ENCODE peak calls at places on chromosome 5, in six cellular contexts. F is fibroblast of mammary gland; O is BE2C; S is WTC11; K is lower leg skin; W is CD4-positive, alpha-beta T cell. I is an unnamed sample.

GRCh38 chr5:53327811-53328331 is 152.6 kb upstream of the FST start:
- DNase-seq in K (no peak), O (no peak), S (no peak), F (no peak), W (no peak), I (no peak)

GRCh38 chr5:112419596-112420110 is 576 bp upstream of the EPB41L4A start:
- DNase-seq in S (peak), K (peak), O (peak), F (peak), W (no peak), I (no peak)

GRCh38 chr5:15731686-15732085 is 231.7 kb downstream of the FBXL7 start:
- DNase-seq in K (no peak), W (no peak), S (no peak), F (no peak), O (no peak), I (no peak)

GRCh38 chr5:6492934-6493333 is 44.3 kb downstream of the UBE2QL1 start:
- DNase-seq in K (no peak), F (no peak), S (no peak), W (no peak), O (no peak), I (no peak)

GRCh38 chr5:116273458-116274242 is 188.8 kb downstream of the COMMD10 start:
- DNase-seq in S (no peak), F (peak), O (no peak), K (no peak), W (no peak), I (no peak)

GRCh38 chr5:149996186-149996890 is 4.1 kb downstream of the TIGD6 start:
- DNase-seq in S (no peak), F (no peak), K (no peak), W (no peak), O (no peak), I (no peak)

GRCh38 chr5:17261075-17261474 is 43.6 kb downstream of the BASP1 start:
- DNase-seq in S (no peak), O (no peak), W (no peak), K (no peak), F (no peak), I (no peak)

GRCh38 chr5:73499187-73499586 is 945 bp downstream of the BTF3 start:
- DNase-seq in S (no peak), W (no peak), K (no peak), O (no peak), F (peak), I (no peak)

GRCh38 chr5:64690417-64691151 is at the start of gene SHISAL2B:
- DNase-seq in S (peak), O (peak), F (peak), K (no peak), W (no peak), I (no peak)

GRCh38 chr5:124729687-124730359 is 16.6 kb downstream of the ZNF608 start:
- DNase-seq in S (no peak), W (no peak), O (no peak), K (no peak), F (no peak), I (no peak)

GRCh38 chr5:163867738-163868137 is 362.3 kb downstream of the MAT2B start:
- DNase-seq in F (no peak), K (no peak), O (no peak), S (no peak), W (no peak), I (no peak)

GRCh38 chr5:142521706-142522105 is 164.2 kb downstream of the FGF1 start:
- DNase-seq in K (no peak), O (no peak), F (no peak), W (no peak), S (no peak), I (no peak)

GRCh38 chr5:14400611-14401010 is 181.0 kb upstream of the OTULINL start:
- DNase-seq in F (no peak), O (no peak), S (no peak), W (no peak), K (no peak), I (no peak)

GRCh38 chr5:101517795-101518194 is 614.7 kb upstream of the ST8SIA4 start:
- DNase-seq in F (no peak), O (no peak), K (no peak), S (no peak), W (no peak), I (no peak)

GRCh38 chr5:124661317-124662141 is 84.9 kb downstream of the ZNF608 start:
- DNase-seq in O (peak), K (no peak), F (peak), W (no peak), S (no peak), I (peak)

GRCh38 chr5:178067705-178068104 is 45.6 kb upstream of the N4BP3 start:
- DNase-seq in W (no peak), F (no peak), S (no peak), K (no peak), O (no peak), I (no peak)

GRCh38 chr5:9239071-9239470 is 306.8 kb downstream of the SEMA5A start:
- DNase-seq in W (no peak), S (no peak), F (peak), K (no peak), O (no peak), I (no peak)

GRCh38 chr5:91074615-91075014 is 308.5 kb downstream of the ARRDC3 start:
- DNase-seq in F (peak), W (no peak), O (no peak), K (no peak), S (no peak), I (peak)

GRCh38 chr5:151213803-151214613 is 9.9 kb downstream of the CCDC69 start:
- DNase-seq in F (peak), W (peak), O (no peak), S (peak), K (peak), I (no peak)

GRCh38 chr5:80181618-80182211 is 74.1 kb downstream of the SERINC5 start:
- DNase-seq in F (peak), W (no peak), S (no peak), O (no peak), K (peak), I (no peak)

GRCh38 chr5:16234598-16234997 is 55.0 kb upstream of the MARCHF11 start:
- DNase-seq in F (no peak), K (no peak), S (no peak), O (peak), W (no peak), I (no peak)

GRCh38 chr5:146188358-146188757 is 5.9 kb upstream of the LARS1 start:
- DNase-seq in F (peak), W (no peak), K (no peak), S (no peak), O (no peak), I (no peak)

GRCh38 chr5:102813740-102814139 is 58.6 kb downstream of the PAM start:
- DNase-seq in W (no peak), O (no peak), S (no peak), K (no peak), F (no peak), I (no peak)

GRCh38 chr5:4563400-4563799 is 576.7 kb upstream of the ADAMTS16 start:
- DNase-seq in F (peak), K (no peak), S (peak), W (no peak), O (no peak), I (no peak)

GRCh38 chr5:59276886-59277514 is 616.5 kb downstream of the PDE4D start:
- DNase-seq in O (no peak), K (no peak), F (peak), S (no peak), W (no peak), I (no peak)

GRCh38 chr5:176748073-176748966 is 62.0 kb upstream of the UNC5A start:
- DNase-seq in W (no peak), S (no peak), K (no peak), F (no peak), O (no peak), I (no peak)

GRCh38 chr5:54215233-54215736 is 95.1 kb downstream of the ARL15 start:
- DNase-seq in W (no peak), O (no peak), F (no peak), K (no peak), S (no peak), I (no peak)

GRCh38 chr5:138965631-138966030 is 90.5 kb upstream of the LRRTM2 start:
- DNase-seq in W (no peak), K (no peak), O (no peak), F (no peak), S (no peak), I (no peak)

GRCh38 chr5:58094031-58094430 is 365.9 kb downstream of the PLK2 start:
- DNase-seq in F (peak), W (no peak), S (no peak), O (no peak), K (no peak), I (no peak)

GRCh38 chr5:56522972-56523371 is 289.8 kb upstream of the ANKRD55 start:
- DNase-seq in S (no peak), F (peak), K (peak), O (no peak), W (no peak), I (no peak)

GRCh38 chr5:23820764-23821471 is 313.5 kb downstream of the PRDM9 start:
- DNase-seq in F (peak), K (peak), S (no peak), W (no peak), O (no peak), I (no peak)

DNA sequence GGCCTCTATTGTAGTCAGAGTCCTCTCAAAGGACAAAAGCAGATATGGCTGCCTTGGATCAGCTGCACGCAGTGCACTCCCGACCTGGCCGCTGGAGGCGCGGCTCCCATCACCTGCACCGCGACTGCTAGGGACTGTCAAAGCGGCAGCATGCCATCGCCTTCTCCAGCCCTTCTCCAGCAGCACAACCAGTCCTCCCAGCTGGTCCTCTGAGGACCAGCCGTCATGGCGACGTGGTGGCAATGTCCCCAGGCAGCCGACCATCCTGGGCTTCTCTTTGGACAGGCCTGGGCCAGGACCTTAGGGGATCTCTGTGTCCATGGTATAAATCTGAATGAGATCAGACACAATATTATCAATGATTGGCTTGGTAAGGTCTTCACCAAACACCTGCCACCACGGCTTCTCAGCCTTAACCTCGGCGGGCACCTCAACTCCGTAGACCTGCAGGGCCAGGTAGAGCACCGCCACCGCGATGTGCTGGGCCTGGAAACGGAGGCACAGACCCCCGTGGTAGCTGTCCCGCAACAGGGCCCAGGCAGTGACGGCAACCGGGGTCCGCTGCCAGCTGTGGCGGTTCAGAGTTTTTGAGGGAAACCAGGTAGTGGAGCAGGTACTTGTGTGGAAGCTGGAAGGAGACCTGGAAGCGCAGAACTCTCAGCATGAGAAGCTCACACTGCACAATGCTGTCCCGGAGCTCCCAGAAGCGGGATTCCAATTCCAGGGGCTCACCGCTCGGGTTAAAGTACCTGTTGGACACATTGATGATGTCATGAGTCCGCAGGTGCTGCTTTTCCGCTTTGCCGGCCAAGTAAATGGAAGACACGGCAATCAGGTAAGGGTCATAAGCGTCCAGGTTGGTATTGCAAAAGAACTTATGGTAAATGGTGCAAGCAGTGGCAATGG is 8.5 kb downstream of the DUSP1 start:
- DNase-seq in S (no peak), O (no peak), W (no peak), K (no peak), F (no peak), I (no peak)
- TF ChIP-seq CTCF in S (no peak), O (no peak), W (no peak), K (no peak), F (no peak), I (no peak)

DNA sequence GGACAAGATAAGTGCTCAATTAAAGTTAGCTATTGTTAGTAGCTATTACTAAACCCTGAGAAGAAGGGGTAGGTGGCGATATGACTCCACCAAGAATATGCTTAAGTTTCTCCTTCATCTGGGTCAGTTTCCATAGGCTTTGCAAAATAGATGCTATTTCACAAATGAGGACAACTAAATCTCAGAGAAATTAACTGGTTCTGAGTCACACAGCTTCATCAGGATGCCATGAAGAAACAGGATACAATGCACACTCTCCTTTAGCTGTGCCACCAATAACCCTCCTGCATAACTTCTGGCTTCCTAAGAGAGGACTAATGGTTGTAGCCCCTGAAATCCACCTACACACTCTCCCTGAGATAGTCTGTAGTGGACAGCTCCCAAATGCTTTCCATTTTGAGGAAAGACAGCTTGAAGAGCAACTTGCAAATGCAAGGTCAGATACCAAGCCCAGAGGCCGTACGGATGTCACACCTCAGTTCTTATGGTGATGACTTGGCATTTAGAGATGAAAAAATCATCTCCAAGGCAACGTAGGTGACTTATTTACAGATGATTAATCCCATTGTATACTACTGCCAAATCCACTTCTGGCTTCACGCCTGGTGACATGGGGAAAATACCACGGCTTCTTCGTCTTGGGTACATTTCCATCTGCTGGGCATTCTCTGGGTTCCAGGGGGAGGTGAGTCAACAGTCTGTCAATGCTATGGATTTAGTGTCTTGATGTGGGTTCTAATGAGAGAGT is 251.4 kb upstream of the IL12B start:
- DNase-seq in W (no peak), S (no peak), F (peak), K (peak), O (no peak), I (peak)
- TF ChIP-seq CTCF in W (no peak), S (no peak), F (peak), K (no peak), O (no peak), I (peak)

DNA sequence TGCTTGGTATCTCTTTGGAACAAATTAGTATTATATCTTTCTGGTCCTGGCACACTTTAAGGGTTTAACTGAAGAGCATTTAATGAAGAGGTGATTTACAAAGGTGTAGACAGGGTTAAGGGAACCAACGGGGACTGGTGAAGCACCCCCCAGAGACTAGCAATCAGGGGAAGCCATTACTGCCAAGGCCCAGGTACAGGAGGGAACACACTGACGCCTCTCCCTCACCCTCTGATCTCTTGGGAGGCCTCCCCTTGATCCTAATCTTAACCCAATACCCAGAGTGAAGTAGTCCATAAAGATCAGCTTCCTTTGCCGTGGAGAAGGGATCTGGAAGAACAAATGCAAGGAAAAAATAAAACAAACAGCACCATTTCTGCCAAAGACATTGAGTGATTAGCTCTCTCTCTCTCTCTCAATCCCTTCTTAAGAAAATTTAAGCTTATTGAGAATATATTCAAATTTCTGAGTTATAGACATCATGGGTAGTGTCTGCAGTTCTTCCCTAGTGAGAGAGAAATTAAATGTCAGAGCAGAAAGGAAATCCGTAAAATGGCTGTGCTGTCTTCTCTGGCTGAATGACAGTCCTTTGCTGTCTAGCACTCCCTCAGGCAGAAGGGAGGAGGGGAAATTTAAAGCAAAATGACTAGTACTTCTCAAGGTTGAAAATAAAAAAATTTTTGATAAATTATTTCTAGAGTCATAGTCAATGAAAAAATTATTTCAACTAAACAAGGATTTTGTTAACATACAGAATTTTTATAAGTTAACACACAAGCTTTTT is 20.0 kb downstream of the F2R start:
- DNase-seq in S (no peak), W (no peak), F (no peak), O (no peak), K (no peak), I (no peak)
- TF ChIP-seq CTCF in S (no peak), W (no peak), F (no peak), O (no peak), K (no peak), I (no peak)

GRCh38 chr5:93304851-93305250 is 276.2 kb downstream of the NR2F1-AS1 start:
- DNase-seq in W (no peak), S (no peak), O (no peak), F (no peak), K (no peak), I (no peak)
- TF ChIP-seq CTCF in W (no peak), S (no peak), O (no peak), F (no peak), K (no peak), I (no peak)

GRCh38 chr5:133041910-133042309 is 9.9 kb upstream of the HSPA4 start:
- DNase-seq in K (no peak), O (no peak), F (peak), S (no peak), W (no peak), I (no peak)
- TF ChIP-seq CTCF in K (no peak), O (no peak), F (peak), S (no peak), W (no peak), I (no peak)

GRCh38 chr5:18276939-18277338 is 642.7 kb downstream of the TAF11L14 start:
- DNase-seq in K (no peak), F (no peak), S (no peak), O (no peak), W (no peak), I (no peak)

GRCh38 chr5:18285257-18285656 is 651.0 kb downstream of the TAF11L14 start:
- DNase-seq in W (no peak), O (no peak), S (no peak), F (no peak), K (no peak), I (no peak)

DNA sequence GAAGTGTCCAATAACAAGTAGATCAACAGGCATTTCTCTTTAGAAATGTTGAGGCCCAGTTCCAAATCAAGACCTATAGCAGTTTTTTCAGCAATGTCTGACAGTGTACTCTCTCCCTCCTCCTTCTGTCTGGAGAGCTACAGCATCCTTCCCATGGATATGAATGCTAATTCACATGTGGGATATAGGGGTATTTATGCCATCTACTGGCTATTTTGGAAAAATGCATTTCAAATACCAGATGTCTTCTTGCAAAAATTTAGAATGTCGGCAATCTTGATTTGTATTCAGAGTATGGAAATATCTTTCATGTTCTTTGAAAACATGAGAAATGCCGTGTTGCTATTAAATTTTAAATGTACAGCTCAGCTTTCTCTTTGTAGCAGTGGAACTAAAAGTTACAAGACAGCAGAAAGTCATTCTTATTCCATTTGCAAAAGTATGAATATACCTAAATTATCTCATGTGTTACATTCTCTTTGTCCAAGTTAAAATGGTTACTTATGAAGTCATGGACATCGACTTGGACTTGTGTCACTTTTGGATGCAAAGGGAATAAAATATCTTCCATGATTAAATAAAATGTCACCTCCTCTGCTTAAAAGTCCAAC is 647.8 kb downstream of the TAF11L14 start:
- DNase-seq in F (peak), O (no peak), S (no peak), K (no peak), W (no peak), I (peak)
- TF ChIP-seq CTCF in F (peak), O (peak), S (no peak), K (no peak), W (no peak), I (peak)